ENCODE peak calls at places on chromosome 5, in six cellular contexts. D is endothelial cell, B is left ventricle myocardium inferior, R is bronchial epithelial cell, Q is NB4, L is AG09309. I is an unnamed sample.

GRCh38 chr5:91499943-91500531 is 116.9 kb upstream of the ARRDC3 start:
- DNase-seq in D (no peak), B (no peak), R (peak), Q (peak), L (peak), I (peak)

GRCh38 chr5:121851643-121852574 is at the start of gene FTMT:
- DNase-seq in D (no peak), B (no peak), R (no peak), Q (no peak), L (no peak), I (no peak)

GRCh38 chr5:6504677-6505414 is 56.2 kb downstream of the UBE2QL1 start:
- DNase-seq in D (no peak), B (no peak), R (peak), Q (peak), L (no peak), I (no peak)

GRCh38 chr5:51226420-51226735 is 156.9 kb upstream of the ISL1 start:
- DNase-seq in D (no peak), B (no peak), R (peak), Q (no peak), L (no peak), I (no peak)

GRCh38 chr5:52948418-52949076 is 40.6 kb upstream of the ITGA2 start:
- DNase-seq in D (peak), B (peak), R (peak), Q (peak), L (peak), I (peak)

GRCh38 chr5:137672001-137672400 is 63.9 kb downstream of the KLHL3 start:
- DNase-seq in D (no peak), B (no peak), R (no peak), Q (no peak), L (no peak), I (no peak)

GRCh38 chr5:3489221-3489620 is 106.4 kb upstream of the IRX1 start:
- DNase-seq in D (no peak), B (no peak), R (no peak), Q (no peak), L (no peak), I (no peak)

GRCh38 chr5:157180374-157181264 is at the start of gene ITK:
- DNase-seq in D (no peak), B (no peak), R (no peak), Q (no peak), L (no peak), I (no peak)

GRCh38 chr5:5497132-5497748 is 74.8 kb downstream of the ICE1 start:
- DNase-seq in D (peak), B (peak), R (peak), Q (peak), L (no peak), I (peak)

GRCh38 chr5:104080646-104081175 is 518.1 kb upstream of the NUDT12 start:
- DNase-seq in D (no peak), B (no peak), R (no peak), Q (no peak), L (no peak), I (no peak)

GRCh38 chr5:131525805-131526204 is 109.2 kb downstream of the RAPGEF6 start:
- DNase-seq in D (no peak), B (no peak), R (no peak), Q (peak), L (no peak), I (no peak)

GRCh38 chr5:103894882-103895281 is 332.3 kb upstream of the NUDT12 start:
- DNase-seq in D (peak), B (no peak), R (no peak), Q (no peak), L (peak), I (no peak)

GRCh38 chr5:159189310-159189709 is 20.0 kb downstream of the RNF145 start:
- DNase-seq in D (no peak), B (no peak), R (peak), Q (no peak), L (no peak), I (no peak)

GRCh38 chr5:135426102-135427082 is 20.8 kb downstream of the DCANP1 start:
- DNase-seq in D (peak), B (no peak), R (peak), Q (peak), L (no peak), I (peak)

GRCh38 chr5:112933651-112934365 is 11.8 kb upstream of the REEP5 start:
- DNase-seq in D (no peak), B (no peak), R (no peak), Q (no peak), L (peak), I (no peak)

GRCh38 chr5:158435161-158435616 is 576.2 kb upstream of the CLINT1 start:
- DNase-seq in D (no peak), B (no peak), R (peak), Q (peak), L (no peak), I (peak)

GRCh38 chr5:83331842-83332241 is 139.7 kb upstream of the VCAN start:
- DNase-seq in D (no peak), B (no peak), R (peak), Q (no peak), L (peak), I (no peak)

GRCh38 chr5:107580902-107581823 is 89.6 kb downstream of the EFNA5 start:
- DNase-seq in D (no peak), B (no peak), R (no peak), Q (no peak), L (peak), I (peak)

GRCh38 chr5:761854-762685 is 22.5 kb downstream of the ZDHHC11B start:
- DNase-seq in D (no peak), B (no peak), R (peak), Q (no peak), L (no peak), I (no peak)

GRCh38 chr5:78544531-78545200 is 103.9 kb downstream of the LHFPL2 start:
- DNase-seq in D (no peak), B (no peak), R (no peak), Q (no peak), L (no peak), I (peak)

DNA sequence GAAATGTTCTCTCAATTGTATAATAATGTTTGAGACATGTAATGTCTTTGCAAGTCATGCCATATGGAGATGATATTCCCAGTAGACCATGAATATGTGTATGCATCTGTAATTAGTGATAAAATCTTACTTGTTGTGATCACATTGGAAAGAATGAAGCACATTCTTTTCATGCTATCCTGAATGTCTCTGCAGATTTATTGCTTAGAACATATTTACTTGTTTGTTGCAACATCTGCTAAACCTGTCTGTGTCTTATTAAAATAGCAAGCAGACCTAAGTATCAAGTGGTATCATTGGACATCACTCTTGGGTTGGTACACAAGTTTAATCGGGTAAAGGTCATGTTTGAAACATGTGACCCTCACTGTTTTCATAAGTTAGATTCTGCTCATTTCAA is 265.6 kb upstream of the CD180 start:
- DNase-seq in D (no peak), B (no peak), R (no peak), Q (no peak), L (no peak), I (no peak)
- TF ChIP-seq CTCF in D (no peak), B (no peak), R (no peak), Q (no peak), L (no peak), I (no peak)

GRCh38 chr5:74017112-74017511 is 391.1 kb downstream of the ARHGEF28 start:
- DNase-seq in D (no peak), B (no peak), R (peak), Q (no peak), L (no peak), I (no peak)

GRCh38 chr5:74017786-74018211 is 391.8 kb downstream of the ARHGEF28 start:
- DNase-seq in D (no peak), B (no peak), R (peak), Q (peak), L (peak), I (no peak)

GRCh38 chr5:74013222-74013621 is 387.2 kb downstream of the ARHGEF28 start:
- DNase-seq in D (no peak), B (no peak), R (peak), Q (no peak), L (no peak), I (no peak)

GRCh38 chr5:74015716-74016115 is 389.7 kb downstream of the ARHGEF28 start:
- DNase-seq in D (no peak), B (no peak), R (no peak), Q (no peak), L (no peak), I (no peak)

GRCh38 chr5:74016373-74016772 is 390.4 kb downstream of the ARHGEF28 start:
- DNase-seq in D (no peak), B (no peak), R (no peak), Q (peak), L (no peak), I (peak)
- TF ChIP-seq CTCF in D (peak), B (no peak), R (peak), Q (peak), L (peak), I (peak)

GRCh38 chr5:170408866-170409265 is 19.7 kb upstream of the KCNMB1 start:
- DNase-seq in D (no peak), B (no peak), R (no peak), Q (no peak), L (no peak), I (no peak)

GRCh38 chr5:170408189-170408588 is 19.0 kb upstream of the KCNMB1 start:
- DNase-seq in D (no peak), B (no peak), R (no peak), Q (no peak), L (no peak), I (no peak)

GRCh38 chr5:170413897-170414296 is 24.7 kb upstream of the KCNMB1 start:
- DNase-seq in D (no peak), B (no peak), R (no peak), Q (no peak), L (no peak), I (no peak)

GRCh38 chr5:170414786-170415185 is 25.6 kb upstream of the KCNMB1 start:
- DNase-seq in D (no peak), B (no peak), R (no peak), Q (no peak), L (no peak), I (no peak)

DNA sequence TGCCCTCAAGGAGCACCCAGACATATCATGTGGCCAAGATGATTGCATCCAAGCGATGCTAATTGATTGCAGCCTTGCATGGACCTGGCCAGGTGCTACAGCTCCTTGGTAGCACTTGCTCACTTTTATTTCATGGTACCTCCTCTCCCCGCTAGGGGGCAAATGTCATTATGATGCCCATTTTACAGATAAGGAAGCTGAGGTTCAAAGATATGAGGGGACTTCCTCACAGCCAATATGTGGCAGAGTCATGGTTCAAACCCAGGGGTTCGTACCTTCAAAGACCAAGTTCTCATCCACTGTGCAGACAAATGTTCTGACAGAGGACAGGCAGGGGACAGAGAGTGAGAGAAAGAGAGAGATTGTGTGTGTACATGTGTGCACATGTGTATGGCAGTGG is 21.9 kb upstream of the KCNMB1 start:
- DNase-seq in D (no peak), B (no peak), R (no peak), Q (no peak), L (no peak), I (peak)
- TF ChIP-seq CTCF in D (no peak), B (no peak), R (no peak), Q (no peak), L (peak), I (peak)

GRCh38 chr5:144404021-144404420 is 233.3 kb downstream of the KCTD16 start:
- DNase-seq in D (no peak), B (no peak), R (no peak), Q (no peak), L (no peak), I (no peak)
- TF ChIP-seq CTCF in D (no peak), B (no peak), R (no peak), Q (no peak), L (no peak), I (no peak)

DNA sequence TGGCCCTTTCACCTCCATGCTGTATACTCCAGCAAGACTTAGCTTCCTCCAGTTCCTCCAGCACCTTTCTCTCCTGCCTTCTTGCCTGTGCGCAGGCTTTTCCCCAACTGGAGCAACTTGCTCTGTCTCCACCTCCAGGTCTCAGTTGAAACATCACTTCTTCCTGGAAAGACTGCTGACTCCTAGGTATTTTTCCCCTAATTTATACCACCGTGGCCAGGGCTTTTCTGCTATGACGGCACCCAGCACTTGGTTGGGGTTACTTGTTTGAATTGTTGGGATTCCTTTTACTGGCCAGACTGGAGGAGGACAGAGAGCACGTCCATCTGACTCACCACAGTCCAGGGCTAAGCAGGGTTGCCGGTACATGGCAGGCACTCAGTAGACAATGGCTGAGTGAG is 67.5 kb downstream of the KCNIP1 start:
- DNase-seq in D (no peak), B (no peak), R (peak), Q (no peak), L (no peak), I (no peak)
- TF ChIP-seq CTCF in D (no peak), B (no peak), R (no peak), Q (no peak), L (no peak), I (no peak)

DNA sequence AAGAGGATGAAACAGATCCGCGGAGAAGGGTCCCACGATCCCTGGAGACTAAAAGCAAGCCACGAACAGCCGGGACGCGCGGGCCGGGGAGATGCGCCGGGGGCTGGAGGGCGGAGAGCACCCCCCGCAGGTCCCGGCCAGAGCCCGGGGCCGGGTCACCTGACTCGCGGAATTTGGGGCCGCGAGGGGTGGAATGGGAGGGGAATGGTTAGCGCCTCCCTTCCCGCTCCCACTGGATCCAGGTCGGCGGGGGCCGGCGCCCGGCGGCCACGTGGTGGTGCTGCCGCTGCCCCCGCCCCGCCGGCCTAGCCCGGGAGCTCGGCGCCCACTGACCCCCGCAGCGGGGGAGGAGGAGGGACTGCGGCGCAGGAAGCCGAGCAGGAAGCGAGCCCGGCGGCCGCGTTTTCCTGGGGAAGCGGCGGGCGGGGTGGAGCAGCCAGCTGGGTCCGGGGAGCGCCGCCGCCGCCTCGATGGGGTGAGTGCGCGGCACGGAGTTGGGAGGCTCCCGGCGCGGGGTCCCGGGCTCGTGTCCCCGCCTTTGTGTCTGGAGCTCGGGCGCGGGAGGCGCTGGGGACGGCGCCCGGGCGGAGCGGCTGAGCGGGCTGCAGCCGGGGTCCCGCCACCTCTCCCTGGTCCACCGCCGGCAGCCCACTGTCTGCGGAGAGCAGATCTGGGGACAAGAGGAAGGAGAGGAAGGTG is at the start of gene RAI14:
- DNase-seq in D (peak), B (peak), R (peak), Q (peak), L (no peak), I (peak)
- TF ChIP-seq CTCF in D (no peak), B (peak), R (no peak), Q (no peak), L (no peak), I (peak)

I was measured in GM12865.